ENCODE peak calls at places on chromosomes 13 and 19, in four cellular contexts. One of them, this sample, is unnamed.

GRCh38 chr13:87166348-87166747 is 504.8 kb upstream of the SLITRK5 start:
- DNase-seq in activated naive CD4-positive, alpha-beta T cell: no peak
- DNase-seq in smooth muscle cell of the brain vasculature: no peak
- DNase-seq in OCI-M1: no peak
- DNase-seq in this sample: no peak

GRCh38 chr19:41225238-41226052 is 6.4 kb downstream of the AXL start:
- DNase-seq in activated naive CD4-positive, alpha-beta T cell: no peak
- DNase-seq in smooth muscle cell of the brain vasculature: peak
- DNase-seq in OCI-M1: peak
- DNase-seq in this sample: peak

GRCh38 chr13:38348890-38349289 is 761 bp upstream of the UFM1 start:
- DNase-seq in activated naive CD4-positive, alpha-beta T cell: no peak
- DNase-seq in smooth muscle cell of the brain vasculature: peak
- DNase-seq in OCI-M1: peak
- DNase-seq in this sample: peak

GRCh38 chr13:80116107-80116506 is 224.8 kb downstream of the SPRY2 start:
- DNase-seq in activated naive CD4-positive, alpha-beta T cell: no peak
- DNase-seq in smooth muscle cell of the brain vasculature: no peak
- DNase-seq in OCI-M1: peak
- DNase-seq in this sample: peak

GRCh38 chr19:39304701-39305571 is 8.7 kb downstream of the IFNL1 start:
- DNase-seq in activated naive CD4-positive, alpha-beta T cell: no peak
- DNase-seq in smooth muscle cell of the brain vasculature: no peak
- DNase-seq in OCI-M1: peak
- DNase-seq in this sample: no peak

GRCh38 chr13:57627663-57628062 is 3.9 kb upstream of the PCDH17 start:
- DNase-seq in activated naive CD4-positive, alpha-beta T cell: no peak
- DNase-seq in smooth muscle cell of the brain vasculature: no peak
- DNase-seq in OCI-M1: peak
- DNase-seq in this sample: no peak

GRCh38 chr19:50230379-50231351 is 27.2 kb downstream of the MYH14 start:
- DNase-seq in activated naive CD4-positive, alpha-beta T cell: no peak
- DNase-seq in smooth muscle cell of the brain vasculature: no peak
- DNase-seq in OCI-M1: no peak
- DNase-seq in this sample: no peak

GRCh38 chr13:50400930-50401553 is 385.8 kb downstream of the KCNRG start:
- DNase-seq in activated naive CD4-positive, alpha-beta T cell: no peak
- DNase-seq in smooth muscle cell of the brain vasculature: no peak
- DNase-seq in OCI-M1: no peak
- DNase-seq in this sample: peak

GRCh38 chr19:15332311-15332996 is at the start of gene BRD4:
- DNase-seq in activated naive CD4-positive, alpha-beta T cell: peak
- DNase-seq in smooth muscle cell of the brain vasculature: no peak
- DNase-seq in OCI-M1: peak
- DNase-seq in this sample: no peak

GRCh38 chr13:40598599-40598998 is 67.8 kb downstream of the FOXO1 start:
- DNase-seq in activated naive CD4-positive, alpha-beta T cell: no peak
- DNase-seq in smooth muscle cell of the brain vasculature: no peak
- DNase-seq in OCI-M1: no peak
- DNase-seq in this sample: no peak

GRCh38 chr19:262125-262524 is 29.1 kb downstream of the PLPP2 start:
- DNase-seq in activated naive CD4-positive, alpha-beta T cell: no peak
- DNase-seq in smooth muscle cell of the brain vasculature: no peak
- DNase-seq in OCI-M1: no peak
- DNase-seq in this sample: no peak

GRCh38 chr13:98796191-98796590 is 43.7 kb upstream of the SLC15A1 start:
- DNase-seq in activated naive CD4-positive, alpha-beta T cell: no peak
- DNase-seq in smooth muscle cell of the brain vasculature: no peak
- DNase-seq in OCI-M1: no peak
- DNase-seq in this sample: no peak

GRCh38 chr13:30924321-30924720 is 8.1 kb upstream of the TEX26 start:
- DNase-seq in activated naive CD4-positive, alpha-beta T cell: no peak
- DNase-seq in smooth muscle cell of the brain vasculature: no peak
- DNase-seq in OCI-M1: no peak
- DNase-seq in this sample: no peak

GRCh38 chr19:4559569-4559968 is at the start of gene SEMA6B:
- DNase-seq in activated naive CD4-positive, alpha-beta T cell: no peak
- DNase-seq in smooth muscle cell of the brain vasculature: no peak
- DNase-seq in OCI-M1: no peak
- DNase-seq in this sample: peak

GRCh38 chr19:41334793-41335192 is 18.9 kb downstream of the TGFB1 start:
- DNase-seq in activated naive CD4-positive, alpha-beta T cell: no peak
- DNase-seq in smooth muscle cell of the brain vasculature: no peak
- DNase-seq in OCI-M1: peak
- DNase-seq in this sample: no peak

GRCh38 chr19:55116232-55117062 is 990 bp downstream of the PPP1R12C start:
- DNase-seq in activated naive CD4-positive, alpha-beta T cell: no peak
- DNase-seq in smooth muscle cell of the brain vasculature: peak
- DNase-seq in OCI-M1: peak
- DNase-seq in this sample: peak

GRCh38 chr13:33494596-33495214 is 209.2 kb upstream of the STARD13 start:
- DNase-seq in activated naive CD4-positive, alpha-beta T cell: no peak
- DNase-seq in smooth muscle cell of the brain vasculature: peak
- DNase-seq in OCI-M1: no peak
- DNase-seq in this sample: peak

GRCh38 chr19:50434525-50434924 is 1.8 kb downstream of the MYBPC2 start:
- DNase-seq in activated naive CD4-positive, alpha-beta T cell: no peak
- DNase-seq in smooth muscle cell of the brain vasculature: no peak
- DNase-seq in OCI-M1: no peak
- DNase-seq in this sample: no peak

GRCh38 chr13:44739539-44739938 is 163.4 kb upstream of the TSC22D1 start:
- DNase-seq in activated naive CD4-positive, alpha-beta T cell: no peak
- DNase-seq in smooth muscle cell of the brain vasculature: no peak
- DNase-seq in OCI-M1: no peak
- DNase-seq in this sample: no peak

GRCh38 chr19:7926021-7926726 is at the start of gene CTXN1:
- DNase-seq in activated naive CD4-positive, alpha-beta T cell: peak
- DNase-seq in smooth muscle cell of the brain vasculature: no peak
- DNase-seq in OCI-M1: peak
- DNase-seq in this sample: no peak

GRCh38 chr19:40139533-40140287 is 49.0 kb upstream of the ZNF780A start:
- DNase-seq in activated naive CD4-positive, alpha-beta T cell: no peak
- DNase-seq in smooth muscle cell of the brain vasculature: peak
- DNase-seq in OCI-M1: peak
- DNase-seq in this sample: peak

GRCh38 chr13:98847780-98848179 is 95.3 kb upstream of the SLC15A1 start:
- DNase-seq in activated naive CD4-positive, alpha-beta T cell: no peak
- DNase-seq in smooth muscle cell of the brain vasculature: no peak
- DNase-seq in OCI-M1: no peak
- DNase-seq in this sample: no peak

GRCh38 chr13:71758823-71759222 is 108.2 kb downstream of the DACH1 start:
- DNase-seq in activated naive CD4-positive, alpha-beta T cell: no peak
- DNase-seq in smooth muscle cell of the brain vasculature: no peak
- DNase-seq in OCI-M1: no peak
- DNase-seq in this sample: no peak

GRCh38 chr13:50244913-50245574 is 229.8 kb downstream of the KCNRG start:
- DNase-seq in activated naive CD4-positive, alpha-beta T cell: no peak
- DNase-seq in smooth muscle cell of the brain vasculature: no peak
- DNase-seq in OCI-M1: peak
- DNase-seq in this sample: peak

GRCh38 chr13:107767119-107767518 is 448.2 kb downstream of the LIG4 start:
- DNase-seq in activated naive CD4-positive, alpha-beta T cell: no peak
- DNase-seq in smooth muscle cell of the brain vasculature: no peak
- DNase-seq in OCI-M1: no peak
- DNase-seq in this sample: no peak

GRCh38 chr19:54662730-54663129 is at the start of gene LILRB4:
- DNase-seq in activated naive CD4-positive, alpha-beta T cell: no peak
- DNase-seq in smooth muscle cell of the brain vasculature: no peak
- DNase-seq in OCI-M1: no peak
- DNase-seq in this sample: no peak

GRCh38 chr19:50003810-50004419 is 21.3 kb downstream of the VRK3 start:
- DNase-seq in activated naive CD4-positive, alpha-beta T cell: no peak
- DNase-seq in smooth muscle cell of the brain vasculature: peak
- DNase-seq in OCI-M1: peak
- DNase-seq in this sample: peak

GRCh38 chr13:113589961-113590339 is 5.4 kb downstream of the TFDP1 start:
- DNase-seq in activated naive CD4-positive, alpha-beta T cell: no peak
- DNase-seq in smooth muscle cell of the brain vasculature: no peak
- DNase-seq in OCI-M1: no peak
- DNase-seq in this sample: no peak

GRCh38 chr13:34065915-34066314 is 248.0 kb downstream of the RFC3 start:
- DNase-seq in activated naive CD4-positive, alpha-beta T cell: no peak
- DNase-seq in smooth muscle cell of the brain vasculature: no peak
- DNase-seq in OCI-M1: no peak
- DNase-seq in this sample: no peak

GRCh38 chr19:17450264-17451075 is 2.0 kb upstream of the TMEM221 start:
- DNase-seq in activated naive CD4-positive, alpha-beta T cell: no peak
- DNase-seq in smooth muscle cell of the brain vasculature: no peak
- DNase-seq in OCI-M1: peak
- DNase-seq in this sample: no peak

GRCh38 chr19:39518975-39519374 is 4.0 kb downstream of the SELENOV start:
- DNase-seq in activated naive CD4-positive, alpha-beta T cell: no peak
- DNase-seq in smooth muscle cell of the brain vasculature: no peak
- DNase-seq in OCI-M1: no peak
- DNase-seq in this sample: no peak

GRCh38 chr19:49413348-49413747 is 9.9 kb downstream of the PTH2 start:
- DNase-seq in activated naive CD4-positive, alpha-beta T cell: no peak
- DNase-seq in smooth muscle cell of the brain vasculature: no peak
- DNase-seq in OCI-M1: no peak
- DNase-seq in this sample: no peak

GRCh38 chr19:10205636-10206035 is 10.9 kb upstream of the DNMT1 start:
- DNase-seq in activated naive CD4-positive, alpha-beta T cell: no peak
- DNase-seq in smooth muscle cell of the brain vasculature: no peak
- DNase-seq in OCI-M1: no peak
- DNase-seq in this sample: no peak

GRCh38 chr13:22800726-22801401 is 379.9 kb upstream of the SGCG start:
- DNase-seq in activated naive CD4-positive, alpha-beta T cell: no peak
- DNase-seq in smooth muscle cell of the brain vasculature: no peak
- DNase-seq in OCI-M1: no peak
- DNase-seq in this sample: no peak

GRCh38 chr19:19539738-19540703 is 2.0 kb downstream of the CILP2 start:
- DNase-seq in activated naive CD4-positive, alpha-beta T cell: no peak
- DNase-seq in smooth muscle cell of the brain vasculature: no peak
- DNase-seq in OCI-M1: no peak
- DNase-seq in this sample: peak

GRCh38 chr19:1069009-1069779 is 2.2 kb downstream of the ARHGAP45 start:
- DNase-seq in activated naive CD4-positive, alpha-beta T cell: no peak
- DNase-seq in smooth muscle cell of the brain vasculature: no peak
- DNase-seq in OCI-M1: no peak
- DNase-seq in this sample: no peak

GRCh38 chr13:99347911-99348451 is 40.8 kb upstream of the GPR183 start:
- DNase-seq in activated naive CD4-positive, alpha-beta T cell: no peak
- DNase-seq in smooth muscle cell of the brain vasculature: no peak
- DNase-seq in OCI-M1: no peak
- DNase-seq in this sample: no peak

GRCh38 chr13:74068471-74068870 is 65.7 kb downstream of the KLF12 start:
- DNase-seq in activated naive CD4-positive, alpha-beta T cell: no peak
- DNase-seq in smooth muscle cell of the brain vasculature: no peak
- DNase-seq in OCI-M1: no peak
- DNase-seq in this sample: no peak

GRCh38 chr19:5932146-5932545 is 18.1 kb downstream of the CAPS start:
- DNase-seq in activated naive CD4-positive, alpha-beta T cell: no peak
- DNase-seq in smooth muscle cell of the brain vasculature: no peak
- DNase-seq in OCI-M1: no peak
- DNase-seq in this sample: no peak